ENCODE peak calls at places on chromosomes 11 and 22, in seven cellular contexts. One of them, this sample, is unnamed.

GRCh38 chr11:1776944-1777715 is 13.4 kb upstream of the CTSD start:
- DNase-seq in cardiac muscle cell: no peak
- DNase-seq in kidney epithelial cell: no peak
- DNase-seq in AG04449: no peak
- DNase-seq in kidney: no peak
- DNase-seq in uterus: no peak
- DNase-seq in IMR-90: no peak
- DNase-seq in this sample: no peak

GRCh38 chr11:20156876-20157613 is 3.2 kb downstream of the DBX1 start:
- DNase-seq in cardiac muscle cell: no peak
- DNase-seq in kidney epithelial cell: no peak
- DNase-seq in AG04449: no peak
- DNase-seq in kidney: no peak
- DNase-seq in uterus: no peak
- DNase-seq in IMR-90: no peak
- DNase-seq in this sample: no peak

GRCh38 chr11:82976786-82977185 is 75.2 kb downstream of the DDIAS start:
- DNase-seq in cardiac muscle cell: no peak
- DNase-seq in kidney epithelial cell: no peak
- DNase-seq in AG04449: no peak
- DNase-seq in kidney: no peak
- DNase-seq in uterus: no peak
- DNase-seq in IMR-90: no peak
- DNase-seq in this sample: no peak

GRCh38 chr11:81644239-81644840 is 1089.3 kb downstream of the FAM181B start:
- DNase-seq in cardiac muscle cell: peak; percentile 58
- DNase-seq in kidney epithelial cell: peak; percentile 31
- DNase-seq in AG04449: no peak
- DNase-seq in kidney: no peak
- DNase-seq in uterus: no peak
- DNase-seq in IMR-90: peak; percentile 23
- DNase-seq in this sample: peak; percentile 9

GRCh38 chr11:109112748-109113378 is 309.1 kb upstream of the C11orf87 start:
- DNase-seq in cardiac muscle cell: no peak
- DNase-seq in kidney epithelial cell: no peak
- DNase-seq in AG04449: no peak
- DNase-seq in kidney: no peak
- DNase-seq in uterus: no peak
- DNase-seq in IMR-90: no peak
- DNase-seq in this sample: no peak

GRCh38 chr11:69075421-69076128 is 26.8 kb downstream of the TPCN2 start:
- DNase-seq in cardiac muscle cell: peak; percentile 99
- DNase-seq in kidney epithelial cell: peak; percentile 57
- DNase-seq in AG04449: peak; percentile 65
- DNase-seq in kidney: no peak
- DNase-seq in uterus: peak; percentile 97
- DNase-seq in IMR-90: peak; percentile 99
- DNase-seq in this sample: no peak

GRCh38 chr11:116336540-116336939 is 436.2 kb downstream of the BUD13 start:
- DNase-seq in cardiac muscle cell: no peak
- DNase-seq in kidney epithelial cell: no peak
- DNase-seq in AG04449: no peak
- DNase-seq in kidney: no peak
- DNase-seq in uterus: no peak
- DNase-seq in IMR-90: no peak
- DNase-seq in this sample: no peak

GRCh38 chr11:121439337-121439736 is 12.8 kb upstream of the SORL1 start:
- DNase-seq in cardiac muscle cell: no peak
- DNase-seq in kidney epithelial cell: no peak
- DNase-seq in AG04449: no peak
- DNase-seq in kidney: no peak
- DNase-seq in uterus: no peak
- DNase-seq in IMR-90: no peak
- DNase-seq in this sample: no peak

GRCh38 chr11:73200256-73200655 is 17.8 kb upstream of the P2RY2 start:
- DNase-seq in cardiac muscle cell: no peak
- DNase-seq in kidney epithelial cell: no peak
- DNase-seq in AG04449: no peak
- DNase-seq in kidney: no peak
- DNase-seq in uterus: no peak
- DNase-seq in IMR-90: no peak
- DNase-seq in this sample: no peak

GRCh38 chr11:33475999-33476398 is 218.8 kb downstream of the HIPK3 start:
- DNase-seq in cardiac muscle cell: peak; percentile 90
- DNase-seq in kidney epithelial cell: peak; percentile 37
- DNase-seq in AG04449: no peak
- DNase-seq in kidney: no peak
- DNase-seq in uterus: peak; percentile 18
- DNase-seq in IMR-90: peak; percentile 57
- DNase-seq in this sample: peak; percentile 32

GRCh38 chr22:31229402-31230140 is 17.5 kb downstream of the LIMK2 start:
- DNase-seq in cardiac muscle cell: peak; percentile 68
- DNase-seq in kidney epithelial cell: no peak
- DNase-seq in AG04449: no peak
- DNase-seq in kidney: no peak
- DNase-seq in uterus: peak; percentile 63
- DNase-seq in IMR-90: peak; percentile 48
- DNase-seq in this sample: no peak

GRCh38 chr22:44485494-44485893 is 12.5 kb downstream of the RTL6 start:
- DNase-seq in cardiac muscle cell: no peak
- DNase-seq in kidney epithelial cell: no peak
- DNase-seq in AG04449: no peak
- DNase-seq in kidney: no peak
- DNase-seq in uterus: no peak
- DNase-seq in IMR-90: no peak
- DNase-seq in this sample: no peak

GRCh38 chr22:44483878-44484277 is 14.2 kb downstream of the RTL6 start:
- DNase-seq in cardiac muscle cell: peak; percentile 51
- DNase-seq in kidney epithelial cell: no peak
- DNase-seq in AG04449: no peak
- DNase-seq in kidney: no peak
- DNase-seq in uterus: no peak
- DNase-seq in IMR-90: no peak
- DNase-seq in this sample: no peak

GRCh38 chr22:44486538-44486937 is 11.5 kb downstream of the RTL6 start:
- DNase-seq in cardiac muscle cell: peak; percentile 29
- DNase-seq in kidney epithelial cell: no peak
- DNase-seq in AG04449: no peak
- DNase-seq in kidney: no peak
- DNase-seq in uterus: no peak
- DNase-seq in IMR-90: peak; percentile 27
- DNase-seq in this sample: no peak

GRCh38 chr22:44488354-44488753 is 9.7 kb downstream of the RTL6 start:
- DNase-seq in cardiac muscle cell: no peak
- DNase-seq in kidney epithelial cell: no peak
- DNase-seq in AG04449: no peak
- DNase-seq in kidney: no peak
- DNase-seq in uterus: no peak
- DNase-seq in IMR-90: no peak
- DNase-seq in this sample: no peak

GRCh38 chr22:44484618-44485017 is 13.4 kb downstream of the RTL6 start:
- DNase-seq in cardiac muscle cell: no peak
- DNase-seq in kidney epithelial cell: no peak
- DNase-seq in AG04449: no peak
- DNase-seq in kidney: no peak
- DNase-seq in uterus: no peak
- DNase-seq in IMR-90: no peak
- DNase-seq in this sample: no peak
- H3K4me3 ChIP-seq in cardiac muscle cell: no peak overlapping the region
- H3K4me3 ChIP-seq in kidney epithelial cell: no peak overlapping the region
- H3K4me3 ChIP-seq in AG04449: no peak overlapping the region
- H3K4me3 ChIP-seq in kidney: no peak overlapping the region
- H3K4me3 ChIP-seq in uterus: no peak overlapping the region
- H3K4me3 ChIP-seq in IMR-90: no peak overlapping the region
- H3K4me3 ChIP-seq in this sample: no peak overlapping the region

GRCh38 chr22:45550416-45550815 is 47.7 kb downstream of the FBLN1 start:
- DNase-seq in cardiac muscle cell: no peak
- DNase-seq in kidney epithelial cell: no peak
- DNase-seq in AG04449: no peak
- DNase-seq in kidney: peak; percentile 60
- DNase-seq in uterus: no peak
- DNase-seq in IMR-90: no peak
- DNase-seq in this sample: no peak

GRCh38 chr22:45550891-45551290 is 48.2 kb downstream of the FBLN1 start:
- DNase-seq in cardiac muscle cell: no peak
- DNase-seq in kidney epithelial cell: no peak
- DNase-seq in AG04449: no peak
- DNase-seq in kidney: no peak
- DNase-seq in uterus: no peak
- DNase-seq in IMR-90: no peak
- DNase-seq in this sample: no peak

GRCh38 chr22:45549739-45550138 is 47.1 kb downstream of the FBLN1 start:
- DNase-seq in cardiac muscle cell: no peak
- DNase-seq in kidney epithelial cell: no peak
- DNase-seq in AG04449: no peak
- DNase-seq in kidney: peak; percentile 24
- DNase-seq in uterus: no peak
- DNase-seq in IMR-90: no peak
- DNase-seq in this sample: no peak

GRCh38 chr22:45548441-45548840 is 45.8 kb downstream of the FBLN1 start:
- DNase-seq in cardiac muscle cell: no peak
- DNase-seq in kidney epithelial cell: no peak
- DNase-seq in AG04449: no peak
- DNase-seq in kidney: peak; percentile 71
- DNase-seq in uterus: no peak
- DNase-seq in IMR-90: no peak
- DNase-seq in this sample: no peak

DNA sequence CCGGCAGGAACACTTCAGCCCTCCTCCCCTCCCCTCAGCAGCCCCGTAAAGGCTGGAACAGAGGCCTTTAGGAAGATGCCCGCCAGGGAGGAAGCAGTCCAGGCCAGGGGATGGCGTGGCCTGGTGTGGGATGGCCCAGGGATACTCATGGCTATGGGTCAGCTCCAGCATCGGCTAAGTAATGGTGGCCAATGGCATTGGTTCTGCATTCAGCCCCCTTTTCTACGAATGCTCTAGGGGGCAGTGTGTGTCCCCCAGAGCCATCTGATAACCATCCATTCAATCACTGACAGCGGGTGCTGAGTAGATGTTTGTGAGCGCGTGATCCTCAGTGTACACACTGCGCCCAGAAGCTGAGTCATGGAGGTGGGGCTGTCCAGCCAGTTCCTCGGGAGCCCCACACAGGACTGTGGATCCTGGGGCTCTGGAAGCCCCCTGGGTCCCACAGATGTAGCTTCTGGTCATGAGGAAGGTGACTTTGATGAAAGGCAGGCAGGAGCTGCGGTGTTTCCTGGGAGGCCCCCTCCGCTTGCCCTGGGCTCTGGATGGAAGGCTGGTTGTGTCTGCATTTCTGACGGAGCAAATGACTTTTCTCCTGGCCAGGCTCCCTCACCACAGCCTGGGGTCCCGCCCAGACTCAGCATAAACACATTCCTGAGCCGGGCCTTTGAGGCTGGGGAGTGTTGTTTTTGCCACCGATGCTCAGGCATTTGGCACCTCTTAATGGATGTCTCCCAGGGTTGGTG is 46.5 kb downstream of the FBLN1 start:
- DNase-seq in cardiac muscle cell: peak; percentile 89
- DNase-seq in kidney epithelial cell: no peak
- DNase-seq in AG04449: no peak
- DNase-seq in kidney: peak; percentile 49
- DNase-seq in uterus: peak; percentile 88
- DNase-seq in IMR-90: peak; percentile 94
- DNase-seq in this sample: no peak
- TF ChIP-seq CTCF in cardiac muscle cell: peak; percentile 44
- TF ChIP-seq CTCF in kidney epithelial cell: no peak
- TF ChIP-seq CTCF in AG04449: peak; percentile 49
- TF ChIP-seq CTCF in kidney: no peak
- TF ChIP-seq CTCF in uterus: peak; percentile 41
- TF ChIP-seq CTCF in IMR-90: peak; percentile 74
- TF ChIP-seq CTCF in this sample: no peak

GRCh38 chr11:92222701-92223100 is 1.9 kb upstream of the FAT3 start:
- DNase-seq in cardiac muscle cell: no peak
- DNase-seq in kidney epithelial cell: no peak
- DNase-seq in AG04449: no peak
- DNase-seq in kidney: no peak
- DNase-seq in uterus: no peak
- DNase-seq in IMR-90: no peak
- DNase-seq in this sample: no peak
- H3K4me3 ChIP-seq in cardiac muscle cell: no peak overlapping the region
- H3K4me3 ChIP-seq in kidney epithelial cell: no peak overlapping the region
- H3K4me3 ChIP-seq in AG04449: no peak overlapping the region
- H3K4me3 ChIP-seq in kidney: no peak overlapping the region
- H3K4me3 ChIP-seq in uterus: no peak overlapping the region
- H3K4me3 ChIP-seq in IMR-90: no peak overlapping the region
- H3K4me3 ChIP-seq in this sample: no peak overlapping the region

DNA sequence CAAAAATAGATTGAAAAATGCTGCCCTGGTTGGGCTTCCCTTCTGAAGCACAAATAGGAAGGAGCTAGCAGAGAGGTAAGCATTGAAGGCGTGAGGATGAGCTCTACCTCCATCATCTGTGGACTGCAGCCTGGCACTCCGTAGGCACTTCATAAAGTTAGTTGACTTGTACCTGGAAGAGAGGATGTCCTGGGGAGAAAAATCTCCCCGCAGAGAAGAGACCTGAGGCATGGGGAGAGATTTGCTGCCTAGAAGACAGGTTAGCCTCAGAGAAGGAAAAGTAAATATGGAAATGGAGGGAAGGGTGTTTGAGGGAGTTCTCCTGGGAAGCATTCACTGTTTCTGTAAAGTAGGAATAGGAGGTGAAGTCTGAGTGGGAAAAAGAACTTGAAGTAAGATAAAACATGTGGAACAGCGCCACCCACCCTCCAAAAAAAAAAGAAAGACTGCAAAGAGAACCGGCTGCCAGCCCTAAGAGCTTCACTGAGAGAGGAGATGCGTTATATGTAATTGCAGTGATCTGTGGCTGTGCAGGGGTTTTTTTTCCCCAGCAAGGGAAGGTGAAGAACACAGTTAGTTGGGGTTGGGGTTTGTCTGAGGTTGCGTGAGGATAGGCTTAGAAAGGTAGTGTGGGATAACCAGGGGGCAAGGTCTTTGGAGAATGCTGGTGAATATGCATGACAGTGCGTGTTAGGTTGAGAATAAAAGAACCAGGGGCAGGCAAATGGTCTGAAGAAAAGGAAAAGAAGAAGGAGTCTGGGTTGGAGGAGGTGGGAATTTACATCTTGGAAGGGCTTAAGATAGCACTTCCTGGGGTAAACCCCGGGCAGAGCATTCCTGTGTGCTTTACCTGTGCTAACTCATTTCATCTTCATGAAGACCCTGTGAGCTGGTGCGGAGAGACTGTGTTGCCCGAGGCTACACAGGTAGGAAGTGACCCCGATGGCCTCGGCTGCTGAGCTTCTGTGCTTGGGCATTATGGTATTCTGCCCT is 16.0 kb downstream of the TNRC6B start:
- DNase-seq in cardiac muscle cell: peak; percentile 69
- DNase-seq in kidney epithelial cell: no peak
- DNase-seq in AG04449: no peak
- DNase-seq in kidney: no peak
- DNase-seq in uterus: peak; percentile 42
- DNase-seq in IMR-90: peak; percentile 34
- DNase-seq in this sample: no peak
- TF ChIP-seq CTCF in cardiac muscle cell: peak; percentile 52
- TF ChIP-seq CTCF in kidney epithelial cell: peak; percentile 41
- TF ChIP-seq CTCF in AG04449: peak; percentile 10
- TF ChIP-seq CTCF in kidney: peak; percentile 23
- TF ChIP-seq CTCF in uterus: peak; percentile 19
- TF ChIP-seq CTCF in IMR-90: peak; percentile 39
- TF ChIP-seq CTCF in this sample: peak; percentile 53